ENCODE peak calls at places on chromosomes 2 and 18, in nine cellular contexts. Q, H, T, M, J, N, O, K and P are unnamed samples.
A peak's percentile ranks its signal among the peaks of the same experiment; 100 is the strongest.

GRCh38 chr18:13159579-13159978 is 59.0 kb upstream of the LDLRAD4 start:
- DNase-seq in Q (no peak), H (no peak), T (peak; percentile 37), M (peak; percentile 53), J (peak; percentile 52), N (peak; percentile 73), O (no peak), K (no peak), P (no peak)

GRCh38 chr2:26299488-26300092 is 46.4 kb upstream of the SELENOI start:
- DNase-seq in Q (peak; percentile 12), H (peak; percentile 45), T (peak; percentile 60), M (peak; percentile 67), J (peak; percentile 60), N (peak; percentile 20), O (peak; percentile 61), K (no peak), P (peak; percentile 37)

GRCh38 chr2:177817300-177817699 is 255.3 kb downstream of the PDE11A start:
- DNase-seq in Q (no peak), H (no peak), T (no peak), M (no peak), J (no peak), N (no peak), O (no peak), K (no peak), P (no peak)

GRCh38 chr2:45885111-45885685 is 233.7 kb downstream of the PRKCE start:
- DNase-seq in Q (no peak), H (no peak), T (no peak), M (peak; percentile 41), J (no peak), N (no peak), O (no peak), K (no peak), P (no peak)

GRCh38 chr2:227802882-227803281 is 10.8 kb upstream of the CCL20 start:
- DNase-seq in Q (no peak), H (no peak), T (no peak), M (no peak), J (no peak), N (no peak), O (no peak), K (no peak), P (no peak)

GRCh38 chr2:239302808-239303557 is 97.8 kb downstream of the HDAC4 start:
- DNase-seq in Q (no peak), H (no peak), T (peak; percentile 51), M (no peak), J (no peak), N (no peak), O (peak; percentile 61), K (peak; percentile 13), P (peak; percentile 18)

GRCh38 chr2:30394096-30394495 is 53.0 kb upstream of the LCLAT1 start:
- DNase-seq in Q (no peak), H (no peak), T (peak; percentile 48), M (no peak), J (no peak), N (no peak), O (no peak), K (no peak), P (no peak)

GRCh38 chr2:125444106-125444505 is 1211.9 kb upstream of the GYPC start:
- DNase-seq in Q (no peak), H (no peak), T (no peak), M (no peak), J (no peak), N (no peak), O (no peak), K (no peak), P (no peak)

GRCh38 chr18:48152549-48152948 is 222.1 kb upstream of the SMAD2 start:
- DNase-seq in Q (no peak), H (no peak), T (no peak), M (peak; percentile 12), J (peak; percentile 81), N (peak; percentile 49), O (peak; percentile 53), K (no peak), P (no peak)

GRCh38 chr2:99861376-99861760 is 281.0 kb downstream of the AFF3 start:
- DNase-seq in Q (no peak), H (no peak), T (no peak), M (peak; percentile 89), J (no peak), N (no peak), O (no peak), K (no peak), P (no peak)

GRCh38 chr18:10453885-10454772 is at the start of gene APCDD1:
- DNase-seq in Q (no peak), H (peak; percentile 67), T (peak; percentile 63), M (peak; percentile 24), J (peak; percentile 11), N (peak; percentile 52), O (peak; percentile 73), K (peak; percentile 82), P (peak; percentile 88)

DNA sequence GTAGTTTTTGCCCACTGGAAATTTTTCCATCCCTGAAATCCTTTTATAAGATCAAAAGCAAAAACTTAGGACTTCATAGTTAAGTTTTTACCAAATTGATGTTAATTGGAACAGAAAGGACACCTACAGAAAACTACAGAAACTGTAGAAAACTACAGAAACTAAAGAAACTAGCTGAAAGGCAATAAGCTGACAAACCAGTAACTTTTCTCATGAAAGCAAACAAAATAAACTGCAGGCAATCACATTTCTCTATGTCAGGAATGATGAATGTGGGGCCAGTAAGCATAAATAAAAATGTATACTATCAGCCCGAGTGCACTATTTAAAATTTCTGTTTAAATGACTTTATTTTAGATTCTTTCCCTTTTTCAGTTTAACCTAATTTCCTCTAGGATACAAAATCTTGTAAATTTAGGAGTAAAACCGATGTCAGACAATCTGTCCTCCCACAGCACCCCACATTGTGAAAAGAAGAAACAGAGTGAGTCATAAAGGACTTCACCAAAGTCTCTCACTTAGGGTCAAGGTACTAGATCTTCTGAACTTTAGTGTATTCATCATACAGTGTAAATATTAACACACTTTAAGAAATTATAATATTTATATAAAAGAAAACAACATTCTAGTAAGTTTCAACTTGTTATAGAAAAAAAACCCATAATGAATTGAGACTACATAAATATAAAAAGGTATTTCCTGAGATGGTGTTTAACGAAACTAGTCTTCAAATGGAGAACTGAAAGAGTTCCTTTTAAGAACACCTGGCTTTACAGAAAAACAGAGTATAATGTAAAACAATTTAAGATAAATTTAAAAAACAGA is 46.6 kb downstream of the USP40 start:
- DNase-seq in Q (no peak), H (no peak), T (no peak), M (no peak), J (no peak), N (no peak), O (no peak), K (no peak), P (no peak)
- TF ChIP-seq CTCF in Q (no peak), H (no peak), T (no peak), M (no peak), J (no peak), N (no peak), O (no peak), K (no peak), P (no peak)

GRCh38 chr2:241066893-241067341 is 35.2 kb downstream of the MTERF4 start:
- DNase-seq in Q (no peak), H (peak; percentile 26), T (no peak), M (peak; percentile 5), J (no peak), N (no peak), O (peak; percentile 43), K (no peak), P (no peak)
- H3K36me3 ChIP-seq in Q (no peaks in the 10 kb centered on the region), H (no peaks in the 10 kb centered on the region), T (no peaks in the 10 kb centered on the region), M (peaks cover 8% of the 10 kb centered on the region), J (no peaks in the 10 kb centered on the region), N (peaks cover 74% of the 10 kb centered on the region), O (no peaks in the 10 kb centered on the region), K (peaks cover 45% of the 10 kb centered on the region), P (no peaks in the 10 kb centered on the region)

DNA sequence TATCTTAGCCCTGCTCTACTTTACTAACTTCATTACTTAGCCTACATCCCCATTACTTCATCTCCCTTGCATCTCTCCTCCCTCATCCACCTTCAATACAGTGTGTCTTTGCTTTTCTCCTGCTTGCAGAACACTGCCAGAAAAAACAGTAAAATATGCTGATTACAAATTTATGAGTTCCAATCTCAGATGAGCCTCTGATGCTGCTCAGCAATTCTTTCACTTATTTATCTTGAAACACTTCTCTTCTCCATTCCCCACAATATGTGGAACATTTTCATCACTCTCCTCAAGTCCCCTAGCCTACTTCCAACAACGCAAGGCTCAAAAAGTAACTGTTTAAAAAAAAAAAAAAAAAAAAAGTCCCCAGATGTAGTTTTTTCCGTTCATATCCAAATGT is 7.1 kb downstream of the VPS54 start:
- DNase-seq in Q (no peak), H (no peak), T (no peak), M (no peak), J (no peak), N (no peak), O (no peak), K (no peak), P (no peak)
- H3K4me1 ChIP-seq in Q (no peaks in the 10 kb centered on the region), H (peaks cover 2% of the 10 kb centered on the region), T (peaks cover 21% of the 10 kb centered on the region), M (peaks cover 2% of the 10 kb centered on the region), J (peaks cover 5% of the 10 kb centered on the region), N (no peaks in the 10 kb centered on the region), O (peaks cover 38% of the 10 kb centered on the region), K (peaks cover 72% of the 10 kb centered on the region), P (no peaks in the 10 kb centered on the region)

DNA sequence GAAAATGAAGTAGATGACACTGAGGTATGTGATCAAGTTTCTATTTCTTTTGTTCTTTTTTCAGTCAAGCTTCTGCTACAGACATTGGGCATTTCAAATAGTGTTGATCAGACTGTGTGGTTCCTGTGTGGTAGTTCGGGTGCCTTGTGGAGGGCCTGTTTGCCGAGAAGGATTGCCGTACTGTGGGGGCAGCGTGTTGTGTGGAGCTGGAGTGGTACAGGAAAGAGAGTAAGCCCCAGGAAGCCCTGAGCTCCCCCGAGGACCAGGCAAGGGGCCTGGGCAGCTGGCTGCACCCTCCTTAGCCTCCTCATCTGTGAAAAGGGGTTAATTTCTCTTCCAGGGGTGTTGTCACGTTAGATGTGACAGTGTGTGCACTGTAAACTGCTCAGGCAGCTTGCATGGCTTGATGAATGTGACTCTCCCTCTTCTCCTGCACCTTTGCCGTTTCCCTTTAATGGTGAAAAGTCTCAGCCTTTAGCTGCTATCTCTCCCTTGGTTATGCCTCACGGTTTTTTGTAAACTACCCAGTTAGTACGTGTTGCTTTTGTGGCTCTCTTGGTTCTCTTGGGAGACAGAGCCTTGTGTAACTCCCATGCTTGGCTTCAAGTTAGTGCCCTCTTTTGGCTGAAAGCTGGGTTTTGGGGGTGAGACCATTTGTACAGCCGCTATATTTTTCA is 19.5 kb downstream of the C2orf74 start:
- DNase-seq in Q (no peak), H (no peak), T (no peak), M (no peak), J (no peak), N (no peak), O (no peak), K (no peak), P (no peak)
- TF ChIP-seq CTCF in Q (no peak), H (no peak), T (no peak), M (no peak), J (no peak), N (no peak), O (no peak), K (no peak), P (no peak)